ENCODE peak calls at places on chromosomes 1 and 21, in eight cellular contexts. Z is IMR-90, I is A549, S is prostate gland, C is HepG2, N is ovary, Q is body of pancreas, F is uterus. Y is an unnamed sample.

GRCh38 chr1:34827341-34827941 is 32.1 kb downstream of the SMIM12 start:
- DNase-seq in Z (no peak), I (no peak), S (no peak), C (peak), N (no peak), Q (no peak), F (no peak), Y (no peak)

GRCh38 chr1:150093805-150094204 is 26.2 kb downstream of the VPS45 start:
- DNase-seq in Z (no peak), I (no peak), S (no peak), C (no peak), N (no peak), Q (no peak), F (no peak), Y (no peak)

GRCh38 chr1:97200627-97201026 is 479.0 kb downstream of the PTBP2 start:
- DNase-seq in Z (no peak), I (no peak), S (no peak), C (no peak), N (no peak), Q (no peak), F (no peak), Y (no peak)

GRCh38 chr1:17002524-17002902 is 9.2 kb downstream of the ATP13A2 start:
- DNase-seq in Z (no peak), I (no peak), S (no peak), C (no peak), N (no peak), Q (no peak), F (no peak), Y (no peak)

GRCh38 chr1:178693368-178693767 is 31.7 kb upstream of the RALGPS2 start:
- DNase-seq in Z (peak), I (no peak), S (no peak), C (peak), N (no peak), Q (no peak), F (no peak), Y (no peak)

GRCh38 chr1:160139840-160140239 is 11.6 kb upstream of the ATP1A4 start:
- DNase-seq in Z (no peak), I (no peak), S (no peak), C (no peak), N (no peak), Q (no peak), F (no peak), Y (no peak)

GRCh38 chr1:34049477-34049876 is 115.6 kb downstream of the CSMD2 start:
- DNase-seq in Z (no peak), I (no peak), S (no peak), C (no peak), N (no peak), Q (no peak), F (no peak), Y (no peak)

GRCh38 chr1:210373628-210373877 is 44.9 kb downstream of the HHAT start:
- DNase-seq in Z (no peak), I (no peak), S (no peak), C (no peak), N (no peak), Q (no peak), F (no peak), Y (no peak)

GRCh38 chr1:180098242-180098995 is 56.2 kb upstream of the QSOX1 start:
- DNase-seq in Z (peak), I (no peak), S (no peak), C (no peak), N (no peak), Q (no peak), F (peak), Y (peak)

GRCh38 chr21:32392880-32393676 is at the start of gene URB1:
- DNase-seq in Z (peak), I (peak), S (peak), C (peak), N (peak), Q (peak), F (peak), Y (peak)
- TF ChIP-seq POLR2A in Z (no peak), I (peak), S (peak), C (peak), N (peak), Q (peak), F (peak), Y (peak)

GRCh38 chr1:36965301-36966159 is 68.8 kb downstream of the GRIK3 start:
- DNase-seq in Z (no peak), I (no peak), S (no peak), C (no peak), N (no peak), Q (no peak), F (no peak), Y (no peak)
- TF ChIP-seq CTCF in Z (no peak), I (no peak), S (no peak), C (no peak), N (no peak), Q (no peak), F (no peak), Y (no peak)

GRCh38 chr1:223712856-223713494 is 636 bp downstream of the CAPN2 start:
- DNase-seq in Z (no peak), I (no peak), S (no peak), C (no peak), N (no peak), Q (no peak), F (peak), Y (peak)
- TF ChIP-seq POLR2A in Z (no peak), I (no peak), S (no peak), C (no peak), N (no peak), Q (no peak), F (no peak), Y (no peak)

GRCh38 chr1:154348429-154349076 is 23.2 kb downstream of the ATP8B2 start:
- DNase-seq in Z (no peak), I (no peak), S (no peak), C (no peak), N (no peak), Q (no peak), F (no peak), Y (no peak)
- TF ChIP-seq CTCF in Z (no peak), I (peak), S (no peak), C (peak), N (no peak), Q (no peak), F (no peak), Y (no peak)

GRCh38 chr1:167833904-167834303 is 80.0 kb downstream of the ADCY10 start:
- DNase-seq in Z (no peak), I (no peak), S (no peak), C (no peak), N (no peak), Q (no peak), F (no peak), Y (no peak)

GRCh38 chr1:167826127-167826526 is 87.8 kb downstream of the ADCY10 start:
- DNase-seq in Z (no peak), I (no peak), S (no peak), C (no peak), N (no peak), Q (no peak), F (no peak), Y (no peak)

GRCh38 chr1:167832693-167833092 is 81.2 kb downstream of the ADCY10 start:
- DNase-seq in Z (no peak), I (no peak), S (no peak), C (no peak), N (no peak), Q (no peak), F (no peak), Y (no peak)

GRCh38 chr1:167825419-167826079 is 88.4 kb downstream of the ADCY10 start:
- DNase-seq in Z (peak), I (no peak), S (no peak), C (no peak), N (no peak), Q (no peak), F (no peak), Y (no peak)

DNA sequence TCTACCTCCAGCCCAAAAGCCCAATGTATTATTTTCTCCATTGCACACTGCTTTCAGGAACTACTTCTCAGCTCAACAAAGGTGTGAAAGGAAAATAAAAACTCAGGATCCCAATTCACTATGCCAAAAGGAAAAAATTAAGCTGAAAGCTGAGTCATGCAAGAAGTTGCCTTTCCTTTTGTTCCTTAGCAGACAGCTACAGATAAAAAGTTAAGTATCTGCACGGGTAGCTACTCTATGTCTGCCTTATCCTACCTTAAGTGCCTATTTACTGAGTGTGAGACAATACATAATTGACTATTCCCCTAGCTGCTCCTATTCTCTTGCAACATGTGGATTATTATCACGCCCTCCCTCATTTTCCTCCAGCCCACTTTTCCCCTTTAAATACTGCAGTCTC is 84.1 kb downstream of the ADCY10 start:
- DNase-seq in Z (no peak), I (no peak), S (no peak), C (no peak), N (no peak), Q (no peak), F (no peak), Y (no peak)
- TF ChIP-seq POLR2A in Z (no peak), I (no peak), S (no peak), C (no peak), N (no peak), Q (no peak), F (no peak), Y (no peak)